ENCODE peak calls at places on chromosomes 5 and 9, in six cellular contexts. One of them, this sample, is unnamed.
A peak's percentile ranks its signal among the peaks of the same experiment; 100 is the strongest.

GRCh38 chr5:134245101-134245604 is 19.3 kb upstream of the PPP2CA start:
- DNase-seq in activated naive CD4-positive, alpha-beta T cell treated with anti-CD3 and anti-CD28 coated beads, Interleukin-2, amount 50 U/mL, for 72 hours: no peak
- DNase-seq in activated CD8-positive, alpha-beta memory T cell treated with anti-CD3 and anti-CD28 coated beads for 48 hours: no peak
- DNase-seq in lower leg skin: no peak
- DNase-seq in NCI-H1105 treated with DMSO at 0.1 percent for 48 hours: no peak
- DNase-seq in NCI-H2029: no peak
- DNase-seq in this sample: no peak

GRCh38 chr9:114430443-114430842 is 42.7 kb upstream of the AKNA start:
- DNase-seq in lower leg skin: no peak
- DNase-seq in activated naive CD4-positive, alpha-beta T cell treated with anti-CD3 and anti-CD28 coated beads, Interleukin-2, amount 50 U/mL, for 72 hours: no peak
- DNase-seq in NCI-H1105 treated with DMSO at 0.1 percent for 48 hours: peak; percentile 51
- DNase-seq in activated CD8-positive, alpha-beta memory T cell treated with anti-CD3 and anti-CD28 coated beads for 48 hours: no peak
- DNase-seq in NCI-H2029: peak; percentile 74
- DNase-seq in this sample: no peak

GRCh38 chr5:127280494-127281220 is 9.9 kb upstream of the MEGF10 start:
- DNase-seq in activated CD8-positive, alpha-beta memory T cell treated with anti-CD3 and anti-CD28 coated beads for 48 hours: no peak
- DNase-seq in lower leg skin: no peak
- DNase-seq in NCI-H1105 treated with DMSO at 0.1 percent for 48 hours: no peak
- DNase-seq in NCI-H2029: no peak
- DNase-seq in activated naive CD4-positive, alpha-beta T cell treated with anti-CD3 and anti-CD28 coated beads, Interleukin-2, amount 50 U/mL, for 72 hours: no peak
- DNase-seq in this sample: no peak

GRCh38 chr5:98772415-98773213 is 849 bp upstream of the RGMB start:
- DNase-seq in activated naive CD4-positive, alpha-beta T cell treated with anti-CD3 and anti-CD28 coated beads, Interleukin-2, amount 50 U/mL, for 72 hours: peak; percentile 39
- DNase-seq in NCI-H2029: peak; percentile 88
- DNase-seq in activated CD8-positive, alpha-beta memory T cell treated with anti-CD3 and anti-CD28 coated beads for 48 hours: no peak
- DNase-seq in lower leg skin: peak; percentile 69
- DNase-seq in NCI-H1105 treated with DMSO at 0.1 percent for 48 hours: peak; percentile 78
- DNase-seq in this sample: peak; percentile 84

GRCh38 chr9:135249711-135250110 is 162.2 kb downstream of the OLFM1 start:
- DNase-seq in lower leg skin: no peak
- DNase-seq in activated naive CD4-positive, alpha-beta T cell treated with anti-CD3 and anti-CD28 coated beads, Interleukin-2, amount 50 U/mL, for 72 hours: no peak
- DNase-seq in activated CD8-positive, alpha-beta memory T cell treated with anti-CD3 and anti-CD28 coated beads for 48 hours: no peak
- DNase-seq in NCI-H2029: no peak
- DNase-seq in NCI-H1105 treated with DMSO at 0.1 percent for 48 hours: no peak
- DNase-seq in this sample: no peak

GRCh38 chr9:93003552-93004407 is 54.7 kb upstream of the SUSD3 start:
- DNase-seq in NCI-H2029: peak; percentile 77
- DNase-seq in NCI-H1105 treated with DMSO at 0.1 percent for 48 hours: no peak
- DNase-seq in lower leg skin: no peak
- DNase-seq in activated CD8-positive, alpha-beta memory T cell treated with anti-CD3 and anti-CD28 coated beads for 48 hours: peak; percentile 22
- DNase-seq in activated naive CD4-positive, alpha-beta T cell treated with anti-CD3 and anti-CD28 coated beads, Interleukin-2, amount 50 U/mL, for 72 hours: peak; percentile 73
- DNase-seq in this sample: peak; percentile 82

GRCh38 chr5:153565822-153566221 is 75.4 kb downstream of the GRIA1 start:
- DNase-seq in NCI-H2029: peak; percentile 11
- DNase-seq in lower leg skin: no peak
- DNase-seq in NCI-H1105 treated with DMSO at 0.1 percent for 48 hours: no peak
- DNase-seq in activated CD8-positive, alpha-beta memory T cell treated with anti-CD3 and anti-CD28 coated beads for 48 hours: no peak
- DNase-seq in activated naive CD4-positive, alpha-beta T cell treated with anti-CD3 and anti-CD28 coated beads, Interleukin-2, amount 50 U/mL, for 72 hours: no peak
- DNase-seq in this sample: no peak

GRCh38 chr9:21056931-21057330 is 20.8 kb downstream of the IFNB1 start:
- DNase-seq in NCI-H2029: peak; percentile 37
- DNase-seq in lower leg skin: no peak
- DNase-seq in activated CD8-positive, alpha-beta memory T cell treated with anti-CD3 and anti-CD28 coated beads for 48 hours: no peak
- DNase-seq in NCI-H1105 treated with DMSO at 0.1 percent for 48 hours: no peak
- DNase-seq in activated naive CD4-positive, alpha-beta T cell treated with anti-CD3 and anti-CD28 coated beads, Interleukin-2, amount 50 U/mL, for 72 hours: no peak
- DNase-seq in this sample: no peak

GRCh38 chr5:178389796-178390195 is 157.2 kb upstream of the PHYKPL start:
- DNase-seq in activated naive CD4-positive, alpha-beta T cell treated with anti-CD3 and anti-CD28 coated beads, Interleukin-2, amount 50 U/mL, for 72 hours: no peak
- DNase-seq in NCI-H1105 treated with DMSO at 0.1 percent for 48 hours: no peak
- DNase-seq in activated CD8-positive, alpha-beta memory T cell treated with anti-CD3 and anti-CD28 coated beads for 48 hours: no peak
- DNase-seq in NCI-H2029: no peak
- DNase-seq in lower leg skin: no peak
- DNase-seq in this sample: no peak

GRCh38 chr5:95664204-95664786 is 17.7 kb downstream of the RFESD start:
- DNase-seq in activated naive CD4-positive, alpha-beta T cell treated with anti-CD3 and anti-CD28 coated beads, Interleukin-2, amount 50 U/mL, for 72 hours: peak; percentile 34
- DNase-seq in activated CD8-positive, alpha-beta memory T cell treated with anti-CD3 and anti-CD28 coated beads for 48 hours: no peak
- DNase-seq in NCI-H2029: no peak
- DNase-seq in NCI-H1105 treated with DMSO at 0.1 percent for 48 hours: peak; percentile 24
- DNase-seq in lower leg skin: no peak
- DNase-seq in this sample: no peak

GRCh38 chr5:10702040-10702629 is 58.9 kb downstream of the DAP start:
- DNase-seq in activated CD8-positive, alpha-beta memory T cell treated with anti-CD3 and anti-CD28 coated beads for 48 hours: no peak
- DNase-seq in NCI-H1105 treated with DMSO at 0.1 percent for 48 hours: no peak
- DNase-seq in NCI-H2029: no peak
- DNase-seq in lower leg skin: no peak
- DNase-seq in activated naive CD4-positive, alpha-beta T cell treated with anti-CD3 and anti-CD28 coated beads, Interleukin-2, amount 50 U/mL, for 72 hours: no peak
- DNase-seq in this sample: no peak

GRCh38 chr5:150497274-150497988 is 10.5 kb upstream of the NDST1 start:
- DNase-seq in activated naive CD4-positive, alpha-beta T cell treated with anti-CD3 and anti-CD28 coated beads, Interleukin-2, amount 50 U/mL, for 72 hours: no peak
- DNase-seq in activated CD8-positive, alpha-beta memory T cell treated with anti-CD3 and anti-CD28 coated beads for 48 hours: no peak
- DNase-seq in NCI-H1105 treated with DMSO at 0.1 percent for 48 hours: no peak
- DNase-seq in NCI-H2029: no peak
- DNase-seq in lower leg skin: peak; percentile 71
- DNase-seq in this sample: no peak

GRCh38 chr5:33423018-33423630 is 17.6 kb upstream of the TARS1 start:
- DNase-seq in activated CD8-positive, alpha-beta memory T cell treated with anti-CD3 and anti-CD28 coated beads for 48 hours: no peak
- DNase-seq in NCI-H1105 treated with DMSO at 0.1 percent for 48 hours: peak; percentile 25
- DNase-seq in NCI-H2029: no peak
- DNase-seq in lower leg skin: no peak
- DNase-seq in activated naive CD4-positive, alpha-beta T cell treated with anti-CD3 and anti-CD28 coated beads, Interleukin-2, amount 50 U/mL, for 72 hours: no peak
- DNase-seq in this sample: no peak

GRCh38 chr5:133709074-133709676 is 96.8 kb upstream of the FSTL4 start:
- DNase-seq in lower leg skin: no peak
- DNase-seq in NCI-H1105 treated with DMSO at 0.1 percent for 48 hours: no peak
- DNase-seq in NCI-H2029: no peak
- DNase-seq in activated CD8-positive, alpha-beta memory T cell treated with anti-CD3 and anti-CD28 coated beads for 48 hours: no peak
- DNase-seq in activated naive CD4-positive, alpha-beta T cell treated with anti-CD3 and anti-CD28 coated beads, Interleukin-2, amount 50 U/mL, for 72 hours: no peak
- DNase-seq in this sample: no peak

GRCh38 chr5:174324680-174325079 is 279.2 kb downstream of the NSG2 start:
- DNase-seq in NCI-H2029: no peak
- DNase-seq in activated naive CD4-positive, alpha-beta T cell treated with anti-CD3 and anti-CD28 coated beads, Interleukin-2, amount 50 U/mL, for 72 hours: no peak
- DNase-seq in NCI-H1105 treated with DMSO at 0.1 percent for 48 hours: no peak
- DNase-seq in activated CD8-positive, alpha-beta memory T cell treated with anti-CD3 and anti-CD28 coated beads for 48 hours: no peak
- DNase-seq in lower leg skin: no peak
- DNase-seq in this sample: no peak

GRCh38 chr9:105670315-105670714 is 8.1 kb downstream of the TAL2 start:
- DNase-seq in activated CD8-positive, alpha-beta memory T cell treated with anti-CD3 and anti-CD28 coated beads for 48 hours: no peak
- DNase-seq in NCI-H2029: no peak
- DNase-seq in lower leg skin: no peak
- DNase-seq in NCI-H1105 treated with DMSO at 0.1 percent for 48 hours: no peak
- DNase-seq in activated naive CD4-positive, alpha-beta T cell treated with anti-CD3 and anti-CD28 coated beads, Interleukin-2, amount 50 U/mL, for 72 hours: no peak
- DNase-seq in this sample: no peak

GRCh38 chr9:120742951-120743416 is 28.7 kb upstream of the MEGF9 start:
- DNase-seq in lower leg skin: no peak
- DNase-seq in activated CD8-positive, alpha-beta memory T cell treated with anti-CD3 and anti-CD28 coated beads for 48 hours: no peak
- DNase-seq in activated naive CD4-positive, alpha-beta T cell treated with anti-CD3 and anti-CD28 coated beads, Interleukin-2, amount 50 U/mL, for 72 hours: no peak
- DNase-seq in NCI-H2029: peak; percentile 14
- DNase-seq in NCI-H1105 treated with DMSO at 0.1 percent for 48 hours: peak; percentile 20
- DNase-seq in this sample: no peak

GRCh38 chr9:134551176-134551575 is 90.4 kb upstream of the COL5A1 start:
- DNase-seq in NCI-H1105 treated with DMSO at 0.1 percent for 48 hours: no peak
- DNase-seq in lower leg skin: no peak
- DNase-seq in NCI-H2029: no peak
- DNase-seq in activated naive CD4-positive, alpha-beta T cell treated with anti-CD3 and anti-CD28 coated beads, Interleukin-2, amount 50 U/mL, for 72 hours: no peak
- DNase-seq in activated CD8-positive, alpha-beta memory T cell treated with anti-CD3 and anti-CD28 coated beads for 48 hours: no peak
- DNase-seq in this sample: no peak

GRCh38 chr5:141245250-141245717 is at the start of gene PCDHB15:
- DNase-seq in lower leg skin: no peak
- DNase-seq in NCI-H2029: no peak
- DNase-seq in activated naive CD4-positive, alpha-beta T cell treated with anti-CD3 and anti-CD28 coated beads, Interleukin-2, amount 50 U/mL, for 72 hours: no peak
- DNase-seq in activated CD8-positive, alpha-beta memory T cell treated with anti-CD3 and anti-CD28 coated beads for 48 hours: no peak
- DNase-seq in NCI-H1105 treated with DMSO at 0.1 percent for 48 hours: no peak
- DNase-seq in this sample: no peak

GRCh38 chr5:167770461-167770860 is 521.0 kb upstream of the WWC1 start:
- DNase-seq in NCI-H1105 treated with DMSO at 0.1 percent for 48 hours: no peak
- DNase-seq in activated naive CD4-positive, alpha-beta T cell treated with anti-CD3 and anti-CD28 coated beads, Interleukin-2, amount 50 U/mL, for 72 hours: no peak
- DNase-seq in lower leg skin: no peak
- DNase-seq in activated CD8-positive, alpha-beta memory T cell treated with anti-CD3 and anti-CD28 coated beads for 48 hours: no peak
- DNase-seq in NCI-H2029: no peak
- DNase-seq in this sample: no peak

This sample was measured in H1.